ENCODE peak calls at places on chromosomes 12 and 14, in nine cellular contexts. One of them, this sample, is unnamed.

GRCh38 chr12:359091-359490 is 30.0 kb downstream of the KDM5A start:
- DNase-seq in RWPE1: no peak
- DNase-seq in CD8-positive, alpha-beta T cell: no peak
- DNase-seq in epithelial cell of prostate: no peak
- DNase-seq in thyroid gland: no peak
- DNase-seq in CD4-positive, alpha-beta T cell: no peak
- DNase-seq in colonic mucosa: no peak
- DNase-seq in cardiac muscle cell: no peak
- DNase-seq in heart left ventricle: no peak
- DNase-seq in this sample: no peak

GRCh38 chr12:54369597-54370217 is 5.4 kb upstream of the GPR84 start:
- DNase-seq in RWPE1: no peak
- DNase-seq in CD4-positive, alpha-beta T cell: no peak
- DNase-seq in thyroid gland: no peak
- DNase-seq in epithelial cell of prostate: no peak
- DNase-seq in CD8-positive, alpha-beta T cell: no peak
- DNase-seq in colonic mucosa: no peak
- DNase-seq in cardiac muscle cell: no peak
- DNase-seq in heart left ventricle: no peak
- DNase-seq in this sample: no peak

GRCh38 chr14:104398656-104399055 is 180.9 kb upstream of the C14orf180 start:
- DNase-seq in heart left ventricle: no peak
- DNase-seq in cardiac muscle cell: no peak
- DNase-seq in thyroid gland: no peak
- DNase-seq in epithelial cell of prostate: no peak
- DNase-seq in RWPE1: no peak
- DNase-seq in colonic mucosa: no peak
- DNase-seq in CD4-positive, alpha-beta T cell: no peak
- DNase-seq in CD8-positive, alpha-beta T cell: no peak
- DNase-seq in this sample: no peak

GRCh38 chr12:76356094-76356493 is 7.9 kb upstream of the BBS10 start:
- DNase-seq in colonic mucosa: no peak
- DNase-seq in RWPE1: no peak
- DNase-seq in CD8-positive, alpha-beta T cell: no peak
- DNase-seq in CD4-positive, alpha-beta T cell: no peak
- DNase-seq in thyroid gland: no peak
- DNase-seq in cardiac muscle cell: no peak
- DNase-seq in heart left ventricle: no peak
- DNase-seq in epithelial cell of prostate: no peak
- DNase-seq in this sample: no peak

GRCh38 chr14:95896628-95897027 is 20.0 kb downstream of the TUNAR start:
- DNase-seq in cardiac muscle cell: no peak
- DNase-seq in CD8-positive, alpha-beta T cell: no peak
- DNase-seq in colonic mucosa: no peak
- DNase-seq in epithelial cell of prostate: no peak
- DNase-seq in RWPE1: no peak
- DNase-seq in CD4-positive, alpha-beta T cell: no peak
- DNase-seq in heart left ventricle: no peak
- DNase-seq in thyroid gland: no peak
- DNase-seq in this sample: no peak

GRCh38 chr14:75487155-75487671 is 35.1 kb upstream of the BATF start:
- DNase-seq in heart left ventricle: no peak
- DNase-seq in colonic mucosa: no peak
- DNase-seq in epithelial cell of prostate: peak; percentile 31
- DNase-seq in thyroid gland: no peak
- DNase-seq in cardiac muscle cell: no peak
- DNase-seq in CD4-positive, alpha-beta T cell: no peak
- DNase-seq in RWPE1: peak; percentile 74
- DNase-seq in CD8-positive, alpha-beta T cell: no peak
- DNase-seq in this sample: no peak

GRCh38 chr12:55072093-55072492 is 52.3 kb downstream of the NEUROD4 start:
- DNase-seq in cardiac muscle cell: peak; percentile 17
- DNase-seq in colonic mucosa: peak; percentile 43
- DNase-seq in CD4-positive, alpha-beta T cell: peak; percentile 76
- DNase-seq in RWPE1: peak; percentile 9
- DNase-seq in thyroid gland: peak; percentile 25
- DNase-seq in epithelial cell of prostate: no peak
- DNase-seq in CD8-positive, alpha-beta T cell: peak; percentile 82
- DNase-seq in heart left ventricle: peak; percentile 33
- DNase-seq in this sample: no peak

GRCh38 chr12:20513189-20513588 is 144.9 kb downstream of the PDE3A start:
- DNase-seq in CD8-positive, alpha-beta T cell: no peak
- DNase-seq in cardiac muscle cell: no peak
- DNase-seq in epithelial cell of prostate: no peak
- DNase-seq in CD4-positive, alpha-beta T cell: no peak
- DNase-seq in RWPE1: no peak
- DNase-seq in thyroid gland: no peak
- DNase-seq in heart left ventricle: no peak
- DNase-seq in colonic mucosa: no peak
- DNase-seq in this sample: no peak

GRCh38 chr12:5003025-5003666 is 40.5 kb upstream of the KCNA5 start:
- DNase-seq in epithelial cell of prostate: peak; percentile 5
- DNase-seq in colonic mucosa: peak; percentile 50
- DNase-seq in CD4-positive, alpha-beta T cell: peak; percentile 6
- DNase-seq in heart left ventricle: peak; percentile 74
- DNase-seq in thyroid gland: peak; percentile 82
- DNase-seq in RWPE1: peak; percentile 52
- DNase-seq in CD8-positive, alpha-beta T cell: no peak
- DNase-seq in cardiac muscle cell: peak; percentile 70
- DNase-seq in this sample: peak; percentile 18

GRCh38 chr12:121784460-121784859 is 9.0 kb downstream of the RHOF start:
- DNase-seq in cardiac muscle cell: peak; percentile 83
- DNase-seq in CD4-positive, alpha-beta T cell: no peak
- DNase-seq in epithelial cell of prostate: peak; percentile 84
- DNase-seq in heart left ventricle: no peak
- DNase-seq in colonic mucosa: no peak
- DNase-seq in RWPE1: peak; percentile 78
- DNase-seq in thyroid gland: no peak
- DNase-seq in CD8-positive, alpha-beta T cell: no peak
- DNase-seq in this sample: no peak

GRCh38 chr14:48536318-48536717 is 860.9 kb upstream of the MDGA2 start:
- DNase-seq in thyroid gland: no peak
- DNase-seq in CD4-positive, alpha-beta T cell: no peak
- DNase-seq in epithelial cell of prostate: no peak
- DNase-seq in CD8-positive, alpha-beta T cell: no peak
- DNase-seq in colonic mucosa: no peak
- DNase-seq in RWPE1: no peak
- DNase-seq in cardiac muscle cell: no peak
- DNase-seq in heart left ventricle: no peak
- DNase-seq in this sample: no peak

GRCh38 chr14:54040851-54041250 is 84.2 kb upstream of the BMP4 start:
- DNase-seq in CD8-positive, alpha-beta T cell: no peak
- DNase-seq in thyroid gland: no peak
- DNase-seq in colonic mucosa: no peak
- DNase-seq in heart left ventricle: no peak
- DNase-seq in epithelial cell of prostate: no peak
- DNase-seq in CD4-positive, alpha-beta T cell: no peak
- DNase-seq in RWPE1: peak; percentile 5
- DNase-seq in cardiac muscle cell: no peak
- DNase-seq in this sample: no peak

GRCh38 chr12:25317553-25317952 is 66.8 kb upstream of the KRAS start:
- DNase-seq in heart left ventricle: no peak
- DNase-seq in thyroid gland: no peak
- DNase-seq in CD4-positive, alpha-beta T cell: no peak
- DNase-seq in epithelial cell of prostate: no peak
- DNase-seq in cardiac muscle cell: no peak
- DNase-seq in RWPE1: no peak
- DNase-seq in colonic mucosa: no peak
- DNase-seq in CD8-positive, alpha-beta T cell: no peak
- DNase-seq in this sample: no peak

GRCh38 chr14:61444215-61444768 is 122.9 kb downstream of the PRKCH start:
- DNase-seq in colonic mucosa: peak; percentile 40
- DNase-seq in thyroid gland: no peak
- DNase-seq in CD4-positive, alpha-beta T cell: peak; percentile 48
- DNase-seq in epithelial cell of prostate: no peak
- DNase-seq in cardiac muscle cell: no peak
- DNase-seq in CD8-positive, alpha-beta T cell: peak; percentile 77
- DNase-seq in RWPE1: no peak
- DNase-seq in heart left ventricle: no peak
- DNase-seq in this sample: no peak

GRCh38 chr14:75662966-75663365 is 1.9 kb downstream of the TTLL5 start:
- DNase-seq in cardiac muscle cell: no peak
- DNase-seq in heart left ventricle: no peak
- DNase-seq in CD8-positive, alpha-beta T cell: no peak
- DNase-seq in colonic mucosa: no peak
- DNase-seq in CD4-positive, alpha-beta T cell: no peak
- DNase-seq in RWPE1: no peak
- DNase-seq in thyroid gland: no peak
- DNase-seq in epithelial cell of prostate: no peak
- DNase-seq in this sample: no peak

GRCh38 chr12:103855036-103855712 is 14.1 kb upstream of the NT5DC3 start:
- DNase-seq in RWPE1: no peak
- DNase-seq in CD4-positive, alpha-beta T cell: no peak
- DNase-seq in colonic mucosa: no peak
- DNase-seq in thyroid gland: no peak
- DNase-seq in heart left ventricle: no peak
- DNase-seq in cardiac muscle cell: peak; percentile 64
- DNase-seq in CD8-positive, alpha-beta T cell: no peak
- DNase-seq in epithelial cell of prostate: no peak
- DNase-seq in this sample: peak; percentile 30

GRCh38 chr12:59624732-59625455 is 29.1 kb downstream of the SLC16A7 start:
- DNase-seq in colonic mucosa: no peak
- DNase-seq in CD8-positive, alpha-beta T cell: no peak
- DNase-seq in cardiac muscle cell: peak; percentile 26
- DNase-seq in RWPE1: no peak
- DNase-seq in heart left ventricle: no peak
- DNase-seq in thyroid gland: no peak
- DNase-seq in CD4-positive, alpha-beta T cell: no peak
- DNase-seq in epithelial cell of prostate: no peak
- DNase-seq in this sample: no peak

GRCh38 chr14:29352681-29353080 is 575.0 kb downstream of the PRKD1 start:
- DNase-seq in heart left ventricle: no peak
- DNase-seq in epithelial cell of prostate: no peak
- DNase-seq in CD4-positive, alpha-beta T cell: no peak
- DNase-seq in RWPE1: no peak
- DNase-seq in cardiac muscle cell: peak; percentile 20
- DNase-seq in CD8-positive, alpha-beta T cell: no peak
- DNase-seq in colonic mucosa: no peak
- DNase-seq in thyroid gland: no peak
- DNase-seq in this sample: no peak

DNA sequence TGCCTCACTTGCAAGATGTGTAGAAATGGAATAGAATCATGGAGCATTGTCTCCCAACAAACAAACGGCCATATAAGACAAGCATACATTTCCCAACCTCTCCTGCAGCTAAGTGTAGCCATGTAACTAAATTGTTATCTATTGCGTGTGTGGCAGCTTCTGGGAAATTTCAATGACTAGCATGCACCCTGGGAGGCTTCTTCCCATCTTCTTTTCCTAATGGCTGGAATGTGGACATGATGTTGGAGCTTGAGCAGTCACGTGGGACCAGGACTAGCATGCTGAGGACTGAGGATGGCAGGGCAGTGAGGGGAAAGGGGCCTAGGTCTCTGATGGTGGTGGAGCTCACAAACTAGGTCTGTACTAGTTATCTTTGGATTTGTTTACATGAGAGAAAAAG is 21.7 kb upstream of the CTDSP2 start:
- DNase-seq in epithelial cell of prostate: no peak
- DNase-seq in heart left ventricle: no peak
- DNase-seq in CD4-positive, alpha-beta T cell: no peak
- DNase-seq in CD8-positive, alpha-beta T cell: no peak
- DNase-seq in RWPE1: no peak
- DNase-seq in colonic mucosa: no peak
- DNase-seq in cardiac muscle cell: peak; percentile 76
- DNase-seq in thyroid gland: no peak
- DNase-seq in this sample: no peak
- H3K27ac ChIP-seq in epithelial cell of prostate: no peak overlapping the region
- H3K27ac ChIP-seq in heart left ventricle: peak overlapping the region; percentile 9
- H3K27ac ChIP-seq in CD4-positive, alpha-beta T cell: no peak overlapping the region
- H3K27ac ChIP-seq in CD8-positive, alpha-beta T cell: no peak overlapping the region
- H3K27ac ChIP-seq in RWPE1: no peak overlapping the region
- H3K27ac ChIP-seq in colonic mucosa: peak overlapping the region; percentile 53
- H3K27ac ChIP-seq in cardiac muscle cell: no peak overlapping the region
- H3K27ac ChIP-seq in thyroid gland: no peak overlapping the region
- H3K27ac ChIP-seq in this sample: no peak overlapping the region

DNA sequence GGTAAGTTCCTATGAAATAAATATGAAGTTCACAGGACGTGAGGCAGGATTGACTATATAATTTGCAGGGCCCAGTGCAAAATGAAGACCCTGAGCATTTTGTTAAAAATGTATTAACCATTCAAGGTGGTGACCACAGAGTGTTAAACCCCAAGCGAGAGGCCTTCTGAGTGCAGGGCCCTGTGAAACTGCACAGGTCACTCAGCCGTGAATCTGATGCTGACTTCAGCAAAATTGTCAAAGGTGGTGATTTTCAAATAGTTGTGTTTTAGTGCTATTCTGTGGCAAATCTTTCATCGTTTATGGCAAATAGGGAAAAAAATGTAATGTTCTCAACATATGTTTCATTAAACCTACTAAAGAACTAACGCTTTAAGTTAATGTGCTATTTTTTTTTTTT is 334.0 kb upstream of the NAV3 start:
- DNase-seq in cardiac muscle cell: no peak
- DNase-seq in colonic mucosa: no peak
- DNase-seq in CD8-positive, alpha-beta T cell: no peak
- DNase-seq in CD4-positive, alpha-beta T cell: no peak
- DNase-seq in thyroid gland: peak; percentile 18
- DNase-seq in epithelial cell of prostate: no peak
- DNase-seq in RWPE1: no peak
- DNase-seq in heart left ventricle: no peak
- DNase-seq in this sample: no peak
- H3K27ac ChIP-seq in cardiac muscle cell: no peak overlapping the region
- H3K27ac ChIP-seq in colonic mucosa: no peak overlapping the region
- H3K27ac ChIP-seq in CD8-positive, alpha-beta T cell: no peak overlapping the region
- H3K27ac ChIP-seq in CD4-positive, alpha-beta T cell: no peak overlapping the region
- H3K27ac ChIP-seq in thyroid gland: no peak overlapping the region
- H3K27ac ChIP-seq in epithelial cell of prostate: no peak overlapping the region
- H3K27ac ChIP-seq in RWPE1: no peak overlapping the region
- H3K27ac ChIP-seq in heart left ventricle: no peak overlapping the region
- H3K27ac ChIP-seq in this sample: no peak overlapping the region

GRCh38 chr14:58787601-58788000 is 149.8 kb downstream of the DACT1 start:
- DNase-seq in cardiac muscle cell: no peak
- DNase-seq in epithelial cell of prostate: no peak
- DNase-seq in heart left ventricle: no peak
- DNase-seq in thyroid gland: no peak
- DNase-seq in colonic mucosa: no peak
- DNase-seq in CD4-positive, alpha-beta T cell: no peak
- DNase-seq in RWPE1: no peak
- DNase-seq in CD8-positive, alpha-beta T cell: no peak
- DNase-seq in this sample: no peak
- H3K27ac ChIP-seq in cardiac muscle cell: no peak overlapping the region
- H3K27ac ChIP-seq in epithelial cell of prostate: no peak overlapping the region
- H3K27ac ChIP-seq in heart left ventricle: no peak overlapping the region
- H3K27ac ChIP-seq in thyroid gland: no peak overlapping the region
- H3K27ac ChIP-seq in colonic mucosa: no peak overlapping the region
- H3K27ac ChIP-seq in CD4-positive, alpha-beta T cell: no peak overlapping the region
- H3K27ac ChIP-seq in RWPE1: no peak overlapping the region
- H3K27ac ChIP-seq in CD8-positive, alpha-beta T cell: no peak overlapping the region
- H3K27ac ChIP-seq in this sample: no peak overlapping the region

DNA sequence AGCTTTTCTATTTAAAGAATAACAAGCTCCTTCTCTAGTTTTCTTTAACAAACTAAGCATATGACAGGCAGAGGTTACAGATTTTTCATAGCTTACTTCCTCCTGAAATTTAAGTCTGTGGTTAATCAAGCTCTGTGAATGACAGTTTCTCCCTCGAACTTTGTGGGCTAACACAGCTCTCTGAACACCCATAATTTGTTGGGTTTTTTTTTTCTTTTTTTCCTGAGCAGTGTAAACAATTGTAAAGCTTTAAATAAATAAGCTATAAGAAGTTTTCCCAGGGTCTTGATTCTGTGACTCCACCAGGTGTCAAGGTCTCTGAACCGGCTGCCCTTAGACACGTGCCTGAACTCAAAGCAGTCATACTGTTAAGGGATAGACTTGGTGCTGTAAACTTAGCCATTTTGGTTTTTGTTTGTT is 128.1 kb upstream of the AMIGO2 start:
- DNase-seq in RWPE1: no peak
- DNase-seq in epithelial cell of prostate: no peak
- DNase-seq in thyroid gland: no peak
- DNase-seq in CD8-positive, alpha-beta T cell: no peak
- DNase-seq in cardiac muscle cell: no peak
- DNase-seq in CD4-positive, alpha-beta T cell: no peak
- DNase-seq in heart left ventricle: no peak
- DNase-seq in colonic mucosa: no peak
- DNase-seq in this sample: no peak
- H3K27ac ChIP-seq in RWPE1: no peak overlapping the region
- H3K27ac ChIP-seq in epithelial cell of prostate: peak overlapping the region; percentile 49
- H3K27ac ChIP-seq in thyroid gland: no peak overlapping the region
- H3K27ac ChIP-seq in CD8-positive, alpha-beta T cell: peak overlapping the region; percentile 8
- H3K27ac ChIP-seq in cardiac muscle cell: no peak overlapping the region
- H3K27ac ChIP-seq in CD4-positive, alpha-beta T cell: peak overlapping the region; percentile 71
- H3K27ac ChIP-seq in heart left ventricle: no peak overlapping the region
- H3K27ac ChIP-seq in colonic mucosa: peak overlapping the region; percentile 45
- H3K27ac ChIP-seq in this sample: no peak overlapping the region

This sample was measured in AG04450.